ENCODE peak calls at places on chromosomes 5 and 9, in four cellular contexts. V is Panc1; Z is naive thymus-derived CD4-positive, alpha-beta T cell; D is hepatocyte. A is an unnamed sample. For H3K4me1 and H3K36me3, the result is how much of the 10 kb centered on the place peaks cover.

GRCh38 chr5:158970569-158971014 is 129.1 kb downstream of the EBF1 start:
- DNase-seq in Z (no peak), V (no peak), D (no peak), A (no peak)

GRCh38 chr9:78363221-78363620 is 66.3 kb downstream of the PSAT1 start:
- DNase-seq in Z (no peak), V (no peak), D (peak), A (no peak)

GRCh38 chr9:111622626-111623025 is 8.5 kb upstream of the DNAJC25 start:
- DNase-seq in D (no peak), Z (no peak), V (no peak), A (no peak)

GRCh38 chr5:79486116-79486515 is 27.8 kb downstream of the HOMER1 start:
- DNase-seq in D (no peak), V (no peak), Z (no peak), A (no peak)

GRCh38 chr9:15329539-15330109 is 22.6 kb upstream of the TTC39B start:
- DNase-seq in V (no peak), Z (no peak), D (no peak), A (no peak)

GRCh38 chr9:34190996-34191892 is 12.4 kb downstream of the UBAP1 start:
- DNase-seq in D (peak), Z (no peak), V (no peak), A (no peak)

GRCh38 chr5:115439042-115439441 is 105.5 kb downstream of the FEM1C start:
- DNase-seq in Z (no peak), D (no peak), V (no peak), A (no peak)

GRCh38 chr5:154220625-154221024 is 30.1 kb downstream of the GALNT10 start:
- DNase-seq in V (peak), D (no peak), Z (no peak), A (no peak)

GRCh38 chr9:76691761-76692313 is 72.4 kb upstream of the PCA3 start:
- DNase-seq in D (peak), Z (no peak), V (no peak), A (no peak)

DNA sequence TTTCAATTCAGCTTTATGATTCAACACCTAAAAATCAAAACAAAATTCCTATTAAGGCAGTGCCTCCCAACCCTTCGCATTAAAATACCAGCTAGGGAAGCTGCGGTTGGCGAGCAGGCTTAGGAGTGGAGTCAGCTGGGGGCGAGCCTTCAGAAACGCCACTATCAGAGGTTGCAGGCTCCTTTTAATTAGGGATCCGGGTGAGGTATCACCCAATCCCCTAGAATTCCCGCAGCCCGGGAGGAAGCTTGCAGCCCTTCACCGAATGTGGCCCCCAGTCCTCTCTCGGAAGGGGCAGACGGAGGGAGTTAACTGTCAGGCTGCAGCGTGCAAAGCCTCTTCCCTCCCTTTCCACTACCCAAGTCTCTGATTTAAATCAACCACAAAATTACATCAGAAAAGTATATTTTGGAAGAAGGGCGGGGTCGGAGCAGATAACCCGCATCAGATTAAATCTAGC is 1.7 kb downstream of the STC2 start:
- DNase-seq in D (no peak), Z (no peak), V (no peak), A (no peak)
- H3K27ac ChIP-seq in D (no peak), Z (no peak), V (peak), A (no peak)

GRCh38 chr9:124441291-124441690 is 9.0 kb upstream of the ADGRD2 start:
- DNase-seq in D (no peak), V (no peak), Z (no peak), A (no peak)

GRCh38 chr9:124439086-124439485 is 11.2 kb upstream of the ADGRD2 start:
- DNase-seq in D (no peak), V (no peak), Z (no peak), A (no peak)

GRCh38 chr9:124440786-124441185 is 9.5 kb upstream of the ADGRD2 start:
- DNase-seq in Z (no peak), V (no peak), D (no peak), A (no peak)

GRCh38 chr9:124438091-124438490 is 12.2 kb upstream of the ADGRD2 start:
- DNase-seq in V (no peak), D (no peak), Z (no peak), A (no peak)

GRCh38 chr9:124439661-124440243 is 10.5 kb upstream of the ADGRD2 start:
- DNase-seq in Z (no peak), D (no peak), V (no peak), A (no peak)
- H3K4me1 ChIP-seq in Z (under half), D (under half), V (under half), A (under half)

DNA sequence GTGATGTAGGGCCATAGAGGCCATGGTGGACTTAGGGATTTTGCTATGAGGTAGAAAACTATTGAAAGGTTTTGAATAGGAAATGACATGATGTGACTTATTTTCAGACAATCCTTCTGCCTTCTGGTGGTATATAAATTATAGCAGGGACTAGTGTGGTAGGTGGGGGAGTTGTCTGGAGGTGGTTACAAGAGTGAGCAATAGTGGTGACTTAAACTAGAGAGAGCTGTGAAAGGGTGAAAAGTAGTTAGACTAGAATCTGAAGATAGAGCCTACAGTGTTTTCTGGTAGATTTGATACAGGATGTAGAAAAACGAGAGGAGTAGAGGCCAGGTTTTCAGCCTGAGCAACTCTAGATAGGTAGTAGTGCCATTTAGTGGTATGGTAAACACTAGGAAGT is 32.3 kb downstream of the NAA35 start:
- DNase-seq in Z (no peak), D (no peak), V (no peak), A (no peak)
- H3K36me3 ChIP-seq in Z (under half), D (under half), V (under half), A (under half)

GRCh38 chr5:135189024-135189423 is 155.0 kb upstream of the PITX1 start:
- DNase-seq in V (no peak), D (no peak), Z (no peak), A (no peak)

GRCh38 chr5:135192351-135192750 is 158.3 kb upstream of the PITX1 start:
- DNase-seq in D (no peak), V (no peak), Z (no peak), A (no peak)

GRCh38 chr5:135188233-135188909 is 154.3 kb upstream of the PITX1 start:
- DNase-seq in V (no peak), D (no peak), Z (no peak), A (no peak)

GRCh38 chr5:135191084-135191826 is 157.2 kb upstream of the PITX1 start:
- DNase-seq in Z (peak), V (peak), D (peak), A (peak)

DNA sequence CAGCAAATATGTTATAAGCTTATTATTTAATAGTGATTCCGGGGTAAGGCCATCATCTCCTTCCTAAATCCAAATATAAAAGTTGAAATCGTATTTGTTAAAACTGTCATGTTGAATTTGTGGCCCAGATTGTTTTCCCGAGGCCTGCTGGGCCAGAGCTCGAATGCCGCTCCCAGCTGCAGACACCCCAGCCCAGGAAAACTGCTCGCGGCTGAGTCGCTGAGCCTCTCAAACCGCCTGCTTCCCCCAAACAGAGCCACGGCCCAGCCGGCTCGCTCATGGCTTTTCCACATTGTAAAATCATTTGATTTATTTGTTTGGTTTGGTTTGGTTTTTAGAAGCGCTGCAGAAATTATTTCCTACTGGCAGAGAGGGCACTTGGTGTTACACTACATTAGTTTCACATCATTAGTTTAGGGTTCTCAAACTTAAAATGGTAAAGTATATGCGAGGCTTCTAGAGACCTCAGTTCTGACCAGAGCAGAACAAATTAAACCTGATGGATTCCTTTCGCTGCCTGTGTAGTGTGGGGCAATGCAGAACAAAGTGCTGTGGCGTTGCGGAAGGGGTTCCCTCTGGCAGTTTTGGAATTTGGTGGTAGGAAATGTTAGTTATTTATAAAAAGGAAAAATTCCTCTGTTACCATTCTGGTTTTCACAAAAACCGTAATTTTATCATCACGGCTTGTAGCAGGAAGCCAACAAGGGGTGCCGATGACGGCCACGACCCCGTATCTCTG is 156.5 kb upstream of the PITX1 start:
- DNase-seq in Z (no peak), D (no peak), V (no peak), A (no peak)
- H3K27ac ChIP-seq in Z (no peak), D (peak), V (no peak), A (peak)

GRCh38 chr9:675697-676370 is 165.7 kb upstream of the DMRT1 start:
- DNase-seq in D (no peak), Z (no peak), V (no peak), A (no peak)
- H3K4me1 ChIP-seq in D (under half), Z (under half), V (under half), A (under half)

GRCh38 chr9:32490601-32491000 is 35.4 kb downstream of the RIGI start:
- DNase-seq in D (no peak), Z (no peak), V (no peak), A (no peak)
- H3K36me3 ChIP-seq in D (under half), Z (under half), V (under half), A (under half)

GRCh38 chr5:52996966-52997365 is 7.8 kb downstream of the ITGA2 start:
- DNase-seq in V (no peak), Z (no peak), D (no peak), A (no peak)

GRCh38 chr5:52995914-52996313 is 6.8 kb downstream of the ITGA2 start:
- DNase-seq in V (no peak), Z (no peak), D (no peak), A (no peak)

GRCh38 chr5:52999357-52999949 is 10.3 kb downstream of the ITGA2 start:
- DNase-seq in V (no peak), D (no peak), Z (no peak), A (no peak)

GRCh38 chr5:52998552-52999313 is 9.6 kb downstream of the ITGA2 start:
- DNase-seq in D (no peak), Z (no peak), V (no peak), A (no peak)

GRCh38 chr5:52997424-52997823 is 8.3 kb downstream of the ITGA2 start:
- DNase-seq in Z (no peak), V (no peak), D (peak), A (no peak)
- H3K27ac ChIP-seq in Z (no peak), V (peak), D (peak), A (no peak)

DNA sequence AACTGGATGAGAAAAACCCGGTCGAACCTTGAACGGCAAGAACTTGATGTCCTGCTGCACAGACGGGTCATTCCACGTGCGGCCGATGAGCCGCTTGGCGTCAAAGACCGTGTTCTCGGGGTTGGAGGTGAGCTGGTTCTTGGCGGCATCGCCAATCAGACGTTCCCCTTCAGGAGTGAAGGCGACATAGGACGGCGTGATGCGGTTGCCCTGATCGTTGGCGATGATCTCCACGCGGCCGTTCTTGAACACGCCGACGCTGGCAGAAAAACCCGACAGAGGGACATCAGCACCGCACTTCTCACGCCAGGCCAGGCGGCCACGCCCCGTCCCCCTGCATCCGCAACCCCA is 519 bp downstream of the HSPA5 start:
- DNase-seq in D (no peak), V (no peak), Z (no peak), A (no peak)
- H3K4me1 ChIP-seq in D (under half), V (under half), Z (under half), A (half or more)

A was measured in CD8-positive, alpha-beta memory T cell.